ENCODE peak calls at places on chromosomes 11 and 22, in four cellular contexts. G is brain microvascular endothelial cell; V is CD4-positive, alpha-beta memory T cell; Z is prostate gland. B is an unnamed sample.

GRCh38 chr11:65555693-65556231 is 2.4 kb downstream of the LTBP3 start:
- DNase-seq in G (peak), V (peak), Z (no peak), B (no peak)

GRCh38 chr11:112810951-112811350 is 150.3 kb upstream of the NCAM1 start:
- DNase-seq in G (no peak), V (no peak), Z (no peak), B (no peak)

GRCh38 chr11:119863811-119864601 is 135.0 kb upstream of the NECTIN1 start:
- DNase-seq in G (no peak), V (no peak), Z (no peak), B (no peak)

GRCh38 chr11:7637447-7638157 is 35.7 kb downstream of the CYB5R2 start:
- DNase-seq in G (peak), V (no peak), Z (no peak), B (no peak)

GRCh38 chr11:7905961-7906429 is 25.1 kb downstream of the OR10A6 start:
- DNase-seq in G (no peak), V (no peak), Z (peak), B (no peak)

GRCh38 chr11:41289408-41289807 is 170.0 kb downstream of the LRRC4C start:
- DNase-seq in G (no peak), V (no peak), Z (no peak), B (no peak)

GRCh38 chr22:22578702-22579424 is 19.8 kb upstream of the PRAME start:
- DNase-seq in G (peak), V (no peak), Z (no peak), B (no peak)

GRCh38 chr11:21285104-21285503 is 615.7 kb downstream of the NELL1 start:
- DNase-seq in G (no peak), V (no peak), Z (no peak), B (no peak)

GRCh38 chr22:25929479-25929878 is 187.5 kb downstream of the MYO18B start:
- DNase-seq in G (no peak), V (no peak), Z (no peak), B (no peak)

GRCh38 chr11:74462009-74462408 is 5.3 kb downstream of the KCNE3 start:
- DNase-seq in G (no peak), V (no peak), Z (no peak), B (no peak)

GRCh38 chr11:104891135-104891534 is 7.1 kb downstream of the CASP12 start:
- DNase-seq in G (peak), V (no peak), Z (no peak), B (no peak)

GRCh38 chr22:26514419-26515161 is 2.3 kb upstream of the TFIP11 start:
- DNase-seq in G (no peak), V (no peak), Z (no peak), B (no peak)

DNA sequence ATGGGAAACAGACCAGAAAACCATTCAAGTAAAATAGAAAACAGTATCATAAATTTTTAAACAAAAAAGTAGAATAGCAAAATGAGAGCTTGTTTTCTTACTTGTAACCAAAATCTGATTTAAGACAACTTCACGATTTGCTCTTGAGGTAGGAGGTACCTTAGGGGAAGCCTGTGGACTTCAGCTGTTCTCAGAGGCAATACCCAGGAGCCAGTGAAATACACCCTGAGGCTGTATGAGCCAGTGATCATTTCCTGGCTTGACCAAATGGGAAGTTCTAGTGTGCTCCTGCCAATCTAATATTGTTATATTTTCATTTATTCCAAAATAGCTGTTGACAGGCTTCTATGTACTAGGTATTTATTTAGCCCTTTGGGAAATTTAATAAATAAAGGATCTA is 104.8 kb downstream of the ARHGAP42 start:
- DNase-seq in G (no peak), V (no peak), Z (no peak), B (no peak)
- H3K4me3 ChIP-seq in G (no peak), V (no peak), Z (no peak), B (no peak)

DNA sequence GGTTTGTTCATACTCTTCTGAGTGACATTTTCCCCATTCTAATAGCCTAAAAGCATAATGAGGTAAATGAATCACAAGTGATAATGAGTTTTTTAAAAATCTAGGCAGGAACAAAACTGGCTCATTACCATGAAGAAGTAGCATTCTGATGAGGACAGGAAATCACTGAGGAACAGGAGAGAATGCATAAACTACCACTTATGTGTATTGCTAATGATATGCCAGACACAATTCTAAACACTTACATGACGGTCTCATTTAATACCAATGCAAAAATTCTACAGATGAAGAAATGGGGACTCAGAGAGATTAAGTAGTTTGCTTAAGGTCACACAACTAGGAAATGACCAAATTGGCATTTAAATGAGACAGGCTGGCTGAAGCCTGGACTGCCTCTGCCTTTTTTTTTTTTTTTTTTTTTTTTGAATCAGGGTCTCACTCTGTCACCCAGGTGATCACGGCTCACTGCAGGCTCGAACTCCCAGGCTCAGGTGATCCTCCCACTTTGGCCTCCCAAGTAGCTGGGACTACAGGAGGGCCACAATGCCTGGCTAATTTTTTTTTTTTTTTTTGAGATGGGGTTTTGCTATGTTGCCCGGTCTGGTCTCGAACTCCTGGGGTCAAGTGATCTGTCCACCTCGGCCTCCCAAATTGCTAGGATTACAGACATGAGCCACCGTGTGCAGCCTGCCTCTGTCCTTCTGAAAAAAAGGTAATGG is 48.5 kb downstream of the MCHR1 start:
- DNase-seq in G (no peak), V (no peak), Z (no peak), B (no peak)
- H3K4me3 ChIP-seq in G (no peak), V (no peak), Z (no peak), B (no peak)

DNA sequence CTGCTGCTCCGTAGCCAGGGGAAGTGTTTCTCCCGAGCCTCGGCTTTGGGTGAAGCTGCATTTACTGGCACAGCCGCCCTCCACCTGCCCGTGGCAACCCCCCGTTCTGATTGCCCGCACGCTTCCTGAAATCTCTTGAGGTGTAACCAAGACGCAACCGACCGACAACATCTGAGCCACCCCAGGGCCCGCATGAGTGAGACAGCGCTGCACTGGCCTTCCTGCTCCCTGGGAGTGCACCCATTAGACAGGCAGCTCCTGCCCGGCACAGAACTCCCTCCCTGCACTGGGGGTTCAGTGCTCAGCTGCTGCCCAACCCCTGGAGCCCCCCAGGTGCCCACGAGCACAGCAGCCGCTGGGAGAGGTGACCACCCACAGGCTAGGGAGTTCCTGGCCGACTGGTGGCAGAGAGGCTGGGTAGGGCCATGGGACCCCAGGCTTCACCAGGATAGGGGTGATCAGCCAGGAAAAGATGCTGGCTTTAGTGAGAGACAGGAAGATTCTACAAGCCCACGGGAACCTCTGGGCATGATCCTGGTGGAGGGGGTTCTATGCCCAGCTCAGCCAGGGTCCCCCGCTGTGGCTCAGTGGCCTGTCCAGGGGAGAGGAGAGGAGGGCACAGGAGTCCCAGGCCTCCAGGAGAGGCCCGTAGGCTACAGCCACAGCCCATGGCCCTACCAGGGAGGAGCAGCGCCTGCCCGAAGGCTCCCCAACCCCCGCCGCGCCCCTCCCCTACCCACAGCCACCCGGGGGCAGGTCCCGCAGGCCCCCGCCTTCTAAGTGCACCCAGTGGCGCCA is 14.6 kb downstream of the PLXNB2 start:
- DNase-seq in G (no peak), V (no peak), Z (no peak), B (no peak)
- H3K4me3 ChIP-seq in G (peak), V (no peak), Z (peak), B (no peak)

DNA sequence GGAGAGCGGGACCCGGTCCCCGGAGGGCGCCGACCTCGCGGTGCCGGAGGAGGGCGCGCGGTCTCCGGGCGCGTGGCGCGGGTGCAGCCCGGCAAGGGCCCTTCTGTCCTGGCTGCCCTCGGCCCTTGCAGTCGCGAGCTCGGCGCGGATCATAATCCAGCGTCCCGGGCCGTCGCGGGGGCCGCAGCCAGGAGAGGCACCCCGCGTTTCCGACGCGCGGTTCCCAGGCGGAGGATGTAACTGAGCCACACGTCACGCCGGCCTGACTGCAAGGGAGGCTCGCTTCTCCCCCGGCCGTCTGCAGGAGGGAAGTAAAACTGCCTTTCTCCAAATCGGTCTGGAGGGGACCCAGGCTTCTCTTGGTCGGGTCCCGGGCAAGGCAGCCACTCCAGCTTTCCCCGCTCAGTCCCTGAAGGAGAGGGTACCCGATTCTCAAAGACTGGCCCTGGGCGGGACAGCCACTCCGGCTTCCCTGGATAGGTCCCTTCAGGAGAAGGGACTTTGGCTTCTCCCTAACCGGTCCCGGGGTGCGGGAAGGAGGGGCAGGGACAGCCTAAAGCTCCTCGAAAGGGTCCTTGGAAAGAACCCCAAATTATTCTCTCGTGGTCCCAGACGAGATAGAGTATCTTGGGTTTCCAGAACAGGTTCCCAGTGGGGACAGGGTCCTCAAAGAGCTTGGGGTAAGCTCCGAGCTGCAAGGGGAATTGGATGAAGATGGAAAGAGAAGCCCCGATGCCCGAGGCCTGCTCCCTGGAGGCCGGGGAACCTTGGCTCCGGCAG is 836 bp downstream of the SPON1 start:
- DNase-seq in G (no peak), V (peak), Z (no peak), B (no peak)
- H3K4me3 ChIP-seq in G (no peak), V (peak), Z (peak), B (no peak)

B was measured in LNCaP clone FGC.